ENCODE peak calls at places on chromosomes 6 and 20, in ten cellular contexts. N is HS-5; P is posterior vena cava; S is NCI-H524; A is activated naive CD4-positive, alpha-beta T cell treated with Interleukin-2 at 50 U/mL for 16 hours; Q is GM12891; L is D341Med; Y is A549; V is GM10248; J is right atrium auricular region. W is an unnamed sample.

GRCh38 chr6:12029979-12030737 is 18.0 kb downstream of the HIVEP1 start:
- DNase-seq in N (no peak), A (no peak), V (no peak), Q (no peak), J (no peak), P (no peak), Y (no peak), L (no peak), S (no peak), W (no peak)

GRCh38 chr20:40489886-40490285 is 199.2 kb downstream of the MAFB start:
- DNase-seq in L (no peak), N (peak), S (no peak), A (no peak), J (no peak), Q (no peak), V (no peak), Y (no peak), P (no peak), W (peak)

GRCh38 chr6:44004625-44005506 is 122.4 kb downstream of the MRPL14 start:
- DNase-seq in V (no peak), S (peak), Q (no peak), A (no peak), Y (peak), N (no peak), P (no peak), J (no peak), L (peak), W (no peak)

GRCh38 chr6:156068870-156069269 is 613.2 kb upstream of the NOX3 start:
- DNase-seq in J (no peak), Y (no peak), S (peak), V (no peak), Q (no peak), L (no peak), A (no peak), N (no peak), P (no peak), W (no peak)

GRCh38 chr6:140966676-140967075 is 1166.0 kb upstream of the GJE1 start:
- DNase-seq in P (no peak), Q (no peak), V (no peak), Y (no peak), S (no peak), N (no peak), L (no peak), J (no peak), A (no peak), W (no peak)

GRCh38 chr6:39082310-39082709 is 32.7 kb downstream of the SAYSD1 start:
- DNase-seq in A (no peak), L (no peak), N (no peak), S (no peak), Y (no peak), Q (no peak), V (no peak), P (no peak), J (no peak), W (peak)

GRCh38 chr6:129645371-129646139 is 64.4 kb downstream of the ARHGAP18 start:
- DNase-seq in A (no peak), Y (peak), V (no peak), Q (no peak), N (no peak), J (no peak), S (no peak), P (no peak), L (no peak), W (no peak)

GRCh38 chr20:19823971-19824370 is 65.9 kb downstream of the RIN2 start:
- DNase-seq in J (no peak), A (no peak), Q (no peak), N (no peak), S (no peak), V (no peak), L (no peak), Y (no peak), P (no peak), W (no peak)

GRCh38 chr6:118501816-118502568 is 46.1 kb upstream of the PLN start:
- DNase-seq in Q (no peak), S (no peak), L (no peak), N (no peak), A (no peak), V (no peak), Y (no peak), P (no peak), J (no peak), W (no peak)

GRCh38 chr6:108115598-108116058 is 41.1 kb upstream of the OSTM1 start:
- DNase-seq in N (no peak), A (no peak), J (no peak), Q (no peak), S (no peak), Y (peak), L (peak), P (peak), V (no peak), W (peak)

GRCh38 chr6:32432050-32432450 is 7.6 kb upstream of the HLA-DRA start:
- DNase-seq in V (peak), L (no peak), P (no peak), N (no peak), J (no peak), S (no peak), Q (no peak), A (no peak), Y (peak), W (no peak)

GRCh38 chr6:3825851-3826581 is 23.2 kb upstream of the FAM50B start:
- DNase-seq in N (peak), S (no peak), V (no peak), Q (no peak), L (no peak), Y (peak), J (peak), A (no peak), P (peak), W (peak)

GRCh38 chr6:108544586-108544985 is 16.1 kb upstream of the FOXO3 start:
- DNase-seq in A (no peak), Q (no peak), P (no peak), J (no peak), L (no peak), S (peak), V (no peak), N (no peak), Y (no peak), W (peak)

GRCh38 chr6:4351857-4352669 is 216.7 kb upstream of the ECI2 start:
- DNase-seq in S (no peak), Y (peak), V (no peak), Q (no peak), J (peak), P (peak), L (no peak), A (no peak), N (peak), W (peak)

GRCh38 chr6:170192905-170193304 is 98.0 kb downstream of the DLL1 start:
- DNase-seq in L (no peak), V (no peak), P (no peak), Y (no peak), J (peak), S (no peak), A (no peak), Q (no peak), N (no peak), W (no peak)

GRCh38 chr6:137798846-137799245 is 68.2 kb upstream of the TNFAIP3 start:
- DNase-seq in P (no peak), N (no peak), Y (no peak), V (no peak), A (no peak), S (no peak), J (no peak), Q (no peak), L (no peak), W (no peak)

GRCh38 chr6:124753562-124753961 is 208.7 kb upstream of the RNF217 start:
- DNase-seq in N (no peak), Y (no peak), P (no peak), S (no peak), V (no peak), L (no peak), A (no peak), J (no peak), Q (no peak), W (no peak)

GRCh38 chr20:50226093-50226974 is 35.7 kb downstream of the CEBPB start:
- DNase-seq in L (no peak), S (no peak), N (no peak), V (no peak), P (peak), Y (no peak), J (no peak), A (no peak), Q (no peak), W (peak)

GRCh38 chr6:90219168-90219985 is 77.3 kb downstream of the BACH2 start:
- DNase-seq in V (no peak), J (no peak), L (peak), Q (no peak), Y (no peak), N (peak), P (no peak), A (no peak), S (peak), W (peak)